ENCODE peak calls at places on chromosomes 2 and 18, in five cellular contexts. S is stimulated activated CD4-positive, alpha-beta T cell treated with anti-CD3 and anti-CD28 coated beads, Interleukin-4, amount 100 ng/mL, for 24 hours; R is pancreas; U is NCI-H1092 treated with DMSO at 0.1 percent for 48 hours; E is sigmoid colon. Y is an unnamed sample.

GRCh38 chr2:197926673-197927072 is 122.3 kb downstream of the PLCL1 start:
- DNase-seq in S (no peak), U (no peak), E (no peak), R (no peak), Y (no peak)

GRCh38 chr2:27162151-27163121 is 13.6 kb downstream of the TCF23 start:
- DNase-seq in R (no peak), E (no peak), U (no peak), S (no peak), Y (no peak)

GRCh38 chr2:118169359-118170005 is 81.2 kb downstream of the INSIG2 start:
- DNase-seq in S (peak), E (peak), R (no peak), U (no peak), Y (peak)

GRCh38 chr2:236250909-236251579 is 13.2 kb downstream of the ASB18 start:
- DNase-seq in E (no peak), S (no peak), U (no peak), R (no peak), Y (no peak)

GRCh38 chr2:171281116-171281515 is 120.4 kb upstream of the TLK1 start:
- DNase-seq in R (no peak), E (no peak), U (no peak), S (no peak), Y (no peak)

GRCh38 chr2:182186132-182186735 is 200.6 kb downstream of the PPP1R1C start:
- DNase-seq in U (peak), R (no peak), S (no peak), E (no peak), Y (peak)

GRCh38 chr2:108212671-108213070 is 27.1 kb upstream of the SULT1C3 start:
- DNase-seq in E (no peak), R (no peak), U (no peak), S (no peak), Y (no peak)

GRCh38 chr2:199370150-199370780 is 87.5 kb downstream of the SATB2 start:
- DNase-seq in S (no peak), E (no peak), R (no peak), U (no peak), Y (no peak)

GRCh38 chr18:63149200-63149587 is 170.4 kb downstream of the BCL2 start:
- DNase-seq in E (no peak), U (peak), R (no peak), S (no peak), Y (peak)

GRCh38 chr2:235343869-235344268 is 150.0 kb upstream of the AGAP1 start:
- DNase-seq in R (no peak), S (no peak), U (no peak), E (no peak), Y (no peak)

GRCh38 chr2:171172980-171173542 is 12.4 kb upstream of the TLK1 start:
- DNase-seq in S (no peak), U (no peak), R (no peak), E (no peak), Y (no peak)

GRCh38 chr2:217940261-217941220 is 62.3 kb downstream of the TNS1 start:
- DNase-seq in R (no peak), U (no peak), S (no peak), E (no peak), Y (no peak)

GRCh38 chr2:199223791-199224190 is 233.9 kb downstream of the SATB2 start:
- DNase-seq in E (no peak), U (no peak), S (no peak), R (no peak), Y (no peak)

GRCh38 chr2:152243723-152244122 is 68.2 kb upstream of the STAM2 start:
- DNase-seq in S (no peak), E (no peak), U (no peak), R (no peak), Y (no peak)

GRCh38 chr2:5020451-5020850 is 671.7 kb upstream of the SOX11 start:
- DNase-seq in U (no peak), R (no peak), S (no peak), E (no peak), Y (no peak)

GRCh38 chr2:95166065-95166763 is 605 bp downstream of the ZNF2 start:
- DNase-seq in S (no peak), R (no peak), U (no peak), E (no peak), Y (peak)

GRCh38 chr18:46754188-46754587 is 2.7 kb downstream of the ST8SIA5 start:
- DNase-seq in U (no peak), S (no peak), R (no peak), E (no peak), Y (no peak)

GRCh38 chr2:1550658-1551316 is 137.5 kb downstream of the TPO start:
- DNase-seq in S (peak), U (peak), R (no peak), E (peak), Y (peak)

GRCh38 chr18:12657048-12657848 is 659 bp downstream of the SPIRE1 start:
- DNase-seq in E (peak), R (peak), U (no peak), S (peak), Y (peak)